ENCODE peak calls at places on chromosomes 5 and 9, in ten cellular contexts. One of them, this sample, is unnamed.

GRCh38 chr5:95779611-95780010 is 42.9 kb downstream of the GLRX start:
- DNase-seq in neural crest cell: no peak
- DNase-seq in upper lobe of right lung: no peak
- DNase-seq in NCI-H1417 treated with DMSO at 0.1 percent for 48 hours: no peak
- DNase-seq in CD8-positive, alpha-beta memory T cell: no peak
- DNase-seq in activated CD8-positive, alpha-beta memory T cell treated with anti-CD3 and anti-CD28 coated beads for 48 hours: no peak
- DNase-seq in nucleus accumbens: no peak
- DNase-seq in mesendoderm: no peak
- DNase-seq in B cell: no peak
- DNase-seq in HEK293T: no peak
- DNase-seq in this sample: no peak

GRCh38 chr5:159442210-159442850 is 112.0 kb upstream of the IL12B start:
- DNase-seq in neural crest cell: no peak
- DNase-seq in upper lobe of right lung: no peak
- DNase-seq in NCI-H1417 treated with DMSO at 0.1 percent for 48 hours: no peak
- DNase-seq in CD8-positive, alpha-beta memory T cell: no peak
- DNase-seq in activated CD8-positive, alpha-beta memory T cell treated with anti-CD3 and anti-CD28 coated beads for 48 hours: no peak
- DNase-seq in nucleus accumbens: no peak
- DNase-seq in mesendoderm: peak; percentile 80
- DNase-seq in B cell: no peak
- DNase-seq in HEK293T: no peak
- DNase-seq in this sample: no peak

GRCh38 chr9:27714388-27714787 is 141.1 kb upstream of the C9orf72 start:
- DNase-seq in neural crest cell: no peak
- DNase-seq in upper lobe of right lung: no peak
- DNase-seq in NCI-H1417 treated with DMSO at 0.1 percent for 48 hours: no peak
- DNase-seq in CD8-positive, alpha-beta memory T cell: no peak
- DNase-seq in activated CD8-positive, alpha-beta memory T cell treated with anti-CD3 and anti-CD28 coated beads for 48 hours: no peak
- DNase-seq in nucleus accumbens: no peak
- DNase-seq in mesendoderm: peak; percentile 37
- DNase-seq in B cell: no peak
- DNase-seq in HEK293T: peak; percentile 31
- DNase-seq in this sample: no peak

GRCh38 chr9:36855443-36856315 is 178.4 kb downstream of the PAX5 start:
- DNase-seq in neural crest cell: no peak
- DNase-seq in upper lobe of right lung: no peak
- DNase-seq in NCI-H1417 treated with DMSO at 0.1 percent for 48 hours: no peak
- DNase-seq in CD8-positive, alpha-beta memory T cell: peak; percentile 6
- DNase-seq in activated CD8-positive, alpha-beta memory T cell treated with anti-CD3 and anti-CD28 coated beads for 48 hours: no peak
- DNase-seq in nucleus accumbens: no peak
- DNase-seq in mesendoderm: peak; percentile 75
- DNase-seq in B cell: peak; percentile 45
- DNase-seq in HEK293T: peak; percentile 51
- DNase-seq in this sample: no peak

GRCh38 chr9:132443951-132444615 is 34.1 kb downstream of the CFAP77 start:
- DNase-seq in neural crest cell: no peak
- DNase-seq in upper lobe of right lung: no peak
- DNase-seq in NCI-H1417 treated with DMSO at 0.1 percent for 48 hours: no peak
- DNase-seq in CD8-positive, alpha-beta memory T cell: no peak
- DNase-seq in activated CD8-positive, alpha-beta memory T cell treated with anti-CD3 and anti-CD28 coated beads for 48 hours: no peak
- DNase-seq in nucleus accumbens: no peak
- DNase-seq in mesendoderm: no peak
- DNase-seq in B cell: no peak
- DNase-seq in HEK293T: no peak
- DNase-seq in this sample: no peak

GRCh38 chr9:72843525-72844439 is 109.1 kb downstream of the ALDH1A1 start:
- DNase-seq in neural crest cell: no peak
- DNase-seq in upper lobe of right lung: no peak
- DNase-seq in NCI-H1417 treated with DMSO at 0.1 percent for 48 hours: no peak
- DNase-seq in CD8-positive, alpha-beta memory T cell: no peak
- DNase-seq in activated CD8-positive, alpha-beta memory T cell treated with anti-CD3 and anti-CD28 coated beads for 48 hours: no peak
- DNase-seq in nucleus accumbens: no peak
- DNase-seq in mesendoderm: peak; percentile 85
- DNase-seq in B cell: no peak
- DNase-seq in HEK293T: peak; percentile 32
- DNase-seq in this sample: no peak

GRCh38 chr9:115674091-115674490 is 479.5 kb upstream of the PAPPA start:
- DNase-seq in neural crest cell: no peak
- DNase-seq in upper lobe of right lung: no peak
- DNase-seq in NCI-H1417 treated with DMSO at 0.1 percent for 48 hours: no peak
- DNase-seq in CD8-positive, alpha-beta memory T cell: no peak
- DNase-seq in activated CD8-positive, alpha-beta memory T cell treated with anti-CD3 and anti-CD28 coated beads for 48 hours: no peak
- DNase-seq in nucleus accumbens: no peak
- DNase-seq in mesendoderm: no peak
- DNase-seq in B cell: no peak
- DNase-seq in HEK293T: no peak
- DNase-seq in this sample: no peak

GRCh38 chr5:27026791-27027190 is 11.6 kb downstream of the CDH9 start:
- DNase-seq in neural crest cell: no peak
- DNase-seq in upper lobe of right lung: no peak
- DNase-seq in NCI-H1417 treated with DMSO at 0.1 percent for 48 hours: no peak
- DNase-seq in CD8-positive, alpha-beta memory T cell: no peak
- DNase-seq in activated CD8-positive, alpha-beta memory T cell treated with anti-CD3 and anti-CD28 coated beads for 48 hours: no peak
- DNase-seq in nucleus accumbens: no peak
- DNase-seq in mesendoderm: no peak
- DNase-seq in B cell: no peak
- DNase-seq in HEK293T: no peak
- DNase-seq in this sample: no peak

GRCh38 chr5:110751902-110752762 is 13.3 kb downstream of the SLC25A46 start:
- DNase-seq in neural crest cell: no peak
- DNase-seq in upper lobe of right lung: no peak
- DNase-seq in NCI-H1417 treated with DMSO at 0.1 percent for 48 hours: no peak
- DNase-seq in CD8-positive, alpha-beta memory T cell: no peak
- DNase-seq in activated CD8-positive, alpha-beta memory T cell treated with anti-CD3 and anti-CD28 coated beads for 48 hours: no peak
- DNase-seq in nucleus accumbens: no peak
- DNase-seq in mesendoderm: peak; percentile 45
- DNase-seq in B cell: peak; percentile 40
- DNase-seq in HEK293T: no peak
- DNase-seq in this sample: no peak

GRCh38 chr5:175887463-175887862 is 16.1 kb downstream of the CPLX2 start:
- DNase-seq in neural crest cell: no peak
- DNase-seq in upper lobe of right lung: no peak
- DNase-seq in NCI-H1417 treated with DMSO at 0.1 percent for 48 hours: peak; percentile 49
- DNase-seq in CD8-positive, alpha-beta memory T cell: no peak
- DNase-seq in activated CD8-positive, alpha-beta memory T cell treated with anti-CD3 and anti-CD28 coated beads for 48 hours: no peak
- DNase-seq in nucleus accumbens: no peak
- DNase-seq in mesendoderm: peak; percentile 60
- DNase-seq in B cell: no peak
- DNase-seq in HEK293T: no peak
- DNase-seq in this sample: no peak

GRCh38 chr5:140219068-140219971 is 44.3 kb downstream of the CYSTM1 start:
- DNase-seq in neural crest cell: no peak
- DNase-seq in upper lobe of right lung: no peak
- DNase-seq in NCI-H1417 treated with DMSO at 0.1 percent for 48 hours: no peak
- DNase-seq in CD8-positive, alpha-beta memory T cell: no peak
- DNase-seq in activated CD8-positive, alpha-beta memory T cell treated with anti-CD3 and anti-CD28 coated beads for 48 hours: no peak
- DNase-seq in nucleus accumbens: no peak
- DNase-seq in mesendoderm: no peak
- DNase-seq in B cell: no peak
- DNase-seq in HEK293T: no peak
- DNase-seq in this sample: no peak

GRCh38 chr5:139043127-139043905 is 154.9 kb downstream of the SIL1 start:
- DNase-seq in neural crest cell: no peak
- DNase-seq in upper lobe of right lung: no peak
- DNase-seq in NCI-H1417 treated with DMSO at 0.1 percent for 48 hours: no peak
- DNase-seq in CD8-positive, alpha-beta memory T cell: no peak
- DNase-seq in activated CD8-positive, alpha-beta memory T cell treated with anti-CD3 and anti-CD28 coated beads for 48 hours: no peak
- DNase-seq in nucleus accumbens: no peak
- DNase-seq in mesendoderm: no peak
- DNase-seq in B cell: no peak
- DNase-seq in HEK293T: no peak
- DNase-seq in this sample: no peak

GRCh38 chr9:127805620-127806019 is 2.9 kb downstream of the FPGS start:
- DNase-seq in neural crest cell: peak; percentile 48
- DNase-seq in upper lobe of right lung: no peak
- DNase-seq in NCI-H1417 treated with DMSO at 0.1 percent for 48 hours: no peak
- DNase-seq in CD8-positive, alpha-beta memory T cell: no peak
- DNase-seq in activated CD8-positive, alpha-beta memory T cell treated with anti-CD3 and anti-CD28 coated beads for 48 hours: no peak
- DNase-seq in nucleus accumbens: no peak
- DNase-seq in mesendoderm: peak; percentile 77
- DNase-seq in B cell: no peak
- DNase-seq in HEK293T: peak; percentile 44
- DNase-seq in this sample: peak; percentile 41

GRCh38 chr5:119274024-119274766 is 81.6 kb upstream of the TNFAIP8 start:
- DNase-seq in neural crest cell: no peak
- DNase-seq in upper lobe of right lung: no peak
- DNase-seq in NCI-H1417 treated with DMSO at 0.1 percent for 48 hours: no peak
- DNase-seq in CD8-positive, alpha-beta memory T cell: no peak
- DNase-seq in activated CD8-positive, alpha-beta memory T cell treated with anti-CD3 and anti-CD28 coated beads for 48 hours: no peak
- DNase-seq in nucleus accumbens: no peak
- DNase-seq in mesendoderm: peak; percentile 84
- DNase-seq in B cell: no peak
- DNase-seq in HEK293T: no peak
- DNase-seq in this sample: no peak

GRCh38 chr9:121758693-121759092 is 107.3 kb downstream of the DAB2IP start:
- DNase-seq in neural crest cell: no peak
- DNase-seq in upper lobe of right lung: no peak
- DNase-seq in NCI-H1417 treated with DMSO at 0.1 percent for 48 hours: no peak
- DNase-seq in CD8-positive, alpha-beta memory T cell: no peak
- DNase-seq in activated CD8-positive, alpha-beta memory T cell treated with anti-CD3 and anti-CD28 coated beads for 48 hours: no peak
- DNase-seq in nucleus accumbens: no peak
- DNase-seq in mesendoderm: no peak
- DNase-seq in B cell: no peak
- DNase-seq in HEK293T: no peak
- DNase-seq in this sample: no peak

GRCh38 chr5:90386099-90386710 is 23.4 kb downstream of the CETN3 start:
- DNase-seq in neural crest cell: no peak
- DNase-seq in upper lobe of right lung: no peak
- DNase-seq in NCI-H1417 treated with DMSO at 0.1 percent for 48 hours: no peak
- DNase-seq in CD8-positive, alpha-beta memory T cell: no peak
- DNase-seq in activated CD8-positive, alpha-beta memory T cell treated with anti-CD3 and anti-CD28 coated beads for 48 hours: no peak
- DNase-seq in nucleus accumbens: no peak
- DNase-seq in mesendoderm: peak; percentile 37
- DNase-seq in B cell: no peak
- DNase-seq in HEK293T: no peak
- DNase-seq in this sample: no peak

GRCh38 chr9:122572456-122572855 is 10.7 kb downstream of the OR1L8 start:
- DNase-seq in neural crest cell: no peak
- DNase-seq in upper lobe of right lung: no peak
- DNase-seq in NCI-H1417 treated with DMSO at 0.1 percent for 48 hours: no peak
- DNase-seq in CD8-positive, alpha-beta memory T cell: no peak
- DNase-seq in activated CD8-positive, alpha-beta memory T cell treated with anti-CD3 and anti-CD28 coated beads for 48 hours: no peak
- DNase-seq in nucleus accumbens: no peak
- DNase-seq in mesendoderm: no peak
- DNase-seq in B cell: no peak
- DNase-seq in HEK293T: no peak
- DNase-seq in this sample: no peak

GRCh38 chr5:180494510-180495181 is 467 bp downstream of the CNOT6 start:
- DNase-seq in neural crest cell: peak; percentile 20
- DNase-seq in upper lobe of right lung: peak; percentile 77
- DNase-seq in NCI-H1417 treated with DMSO at 0.1 percent for 48 hours: no peak
- DNase-seq in CD8-positive, alpha-beta memory T cell: peak; percentile 50
- DNase-seq in activated CD8-positive, alpha-beta memory T cell treated with anti-CD3 and anti-CD28 coated beads for 48 hours: no peak
- DNase-seq in nucleus accumbens: peak; percentile 44
- DNase-seq in mesendoderm: peak; percentile 36
- DNase-seq in B cell: no peak
- DNase-seq in HEK293T: peak; percentile 55
- DNase-seq in this sample: no peak

GRCh38 chr5:174091006-174091578 is 45.6 kb downstream of the NSG2 start:
- DNase-seq in neural crest cell: no peak
- DNase-seq in upper lobe of right lung: no peak
- DNase-seq in NCI-H1417 treated with DMSO at 0.1 percent for 48 hours: no peak
- DNase-seq in CD8-positive, alpha-beta memory T cell: no peak
- DNase-seq in activated CD8-positive, alpha-beta memory T cell treated with anti-CD3 and anti-CD28 coated beads for 48 hours: no peak
- DNase-seq in nucleus accumbens: no peak
- DNase-seq in mesendoderm: no peak
- DNase-seq in B cell: no peak
- DNase-seq in HEK293T: no peak
- DNase-seq in this sample: no peak

GRCh38 chr5:39476466-39477215 is 51.9 kb upstream of the DAB2 start:
- DNase-seq in neural crest cell: no peak
- DNase-seq in upper lobe of right lung: no peak
- DNase-seq in NCI-H1417 treated with DMSO at 0.1 percent for 48 hours: no peak
- DNase-seq in CD8-positive, alpha-beta memory T cell: no peak
- DNase-seq in activated CD8-positive, alpha-beta memory T cell treated with anti-CD3 and anti-CD28 coated beads for 48 hours: no peak
- DNase-seq in nucleus accumbens: no peak
- DNase-seq in mesendoderm: peak; percentile 9
- DNase-seq in B cell: no peak
- DNase-seq in HEK293T: no peak
- DNase-seq in this sample: no peak

GRCh38 chr9:87793292-87793691 is 67.4 kb downstream of the CTSL start:
- DNase-seq in neural crest cell: no peak
- DNase-seq in upper lobe of right lung: no peak
- DNase-seq in NCI-H1417 treated with DMSO at 0.1 percent for 48 hours: no peak
- DNase-seq in CD8-positive, alpha-beta memory T cell: no peak
- DNase-seq in activated CD8-positive, alpha-beta memory T cell treated with anti-CD3 and anti-CD28 coated beads for 48 hours: no peak
- DNase-seq in nucleus accumbens: no peak
- DNase-seq in mesendoderm: peak; percentile 32
- DNase-seq in B cell: no peak
- DNase-seq in HEK293T: no peak
- DNase-seq in this sample: no peak

GRCh38 chr5:10975915-10976314 is 214.9 kb upstream of the DAP start:
- DNase-seq in neural crest cell: no peak
- DNase-seq in upper lobe of right lung: no peak
- DNase-seq in NCI-H1417 treated with DMSO at 0.1 percent for 48 hours: no peak
- DNase-seq in CD8-positive, alpha-beta memory T cell: no peak
- DNase-seq in activated CD8-positive, alpha-beta memory T cell treated with anti-CD3 and anti-CD28 coated beads for 48 hours: no peak
- DNase-seq in nucleus accumbens: no peak
- DNase-seq in mesendoderm: no peak
- DNase-seq in B cell: no peak
- DNase-seq in HEK293T: no peak
- DNase-seq in this sample: no peak

GRCh38 chr9:19922476-19923118 is 133.8 kb upstream of the SLC24A2 start:
- DNase-seq in neural crest cell: no peak
- DNase-seq in upper lobe of right lung: no peak
- DNase-seq in NCI-H1417 treated with DMSO at 0.1 percent for 48 hours: no peak
- DNase-seq in CD8-positive, alpha-beta memory T cell: no peak
- DNase-seq in activated CD8-positive, alpha-beta memory T cell treated with anti-CD3 and anti-CD28 coated beads for 48 hours: no peak
- DNase-seq in nucleus accumbens: peak; percentile 50
- DNase-seq in mesendoderm: peak; percentile 81
- DNase-seq in B cell: no peak
- DNase-seq in HEK293T: peak; percentile 81
- DNase-seq in this sample: no peak

GRCh38 chr5:93995126-93995621 is 253.8 kb upstream of the POU5F2 start:
- DNase-seq in neural crest cell: no peak
- DNase-seq in upper lobe of right lung: no peak
- DNase-seq in NCI-H1417 treated with DMSO at 0.1 percent for 48 hours: no peak
- DNase-seq in CD8-positive, alpha-beta memory T cell: no peak
- DNase-seq in activated CD8-positive, alpha-beta memory T cell treated with anti-CD3 and anti-CD28 coated beads for 48 hours: no peak
- DNase-seq in nucleus accumbens: no peak
- DNase-seq in mesendoderm: no peak
- DNase-seq in B cell: no peak
- DNase-seq in HEK293T: no peak
- DNase-seq in this sample: no peak

GRCh38 chr5:78542321-78542840 is 106.2 kb downstream of the LHFPL2 start:
- DNase-seq in neural crest cell: no peak
- DNase-seq in upper lobe of right lung: no peak
- DNase-seq in NCI-H1417 treated with DMSO at 0.1 percent for 48 hours: no peak
- DNase-seq in CD8-positive, alpha-beta memory T cell: no peak
- DNase-seq in activated CD8-positive, alpha-beta memory T cell treated with anti-CD3 and anti-CD28 coated beads for 48 hours: no peak
- DNase-seq in nucleus accumbens: no peak
- DNase-seq in mesendoderm: peak; percentile 54
- DNase-seq in B cell: no peak
- DNase-seq in HEK293T: no peak
- DNase-seq in this sample: no peak

GRCh38 chr5:173808079-173808808 is 79.9 kb upstream of the CPEB4 start:
- DNase-seq in neural crest cell: no peak
- DNase-seq in upper lobe of right lung: no peak
- DNase-seq in NCI-H1417 treated with DMSO at 0.1 percent for 48 hours: no peak
- DNase-seq in CD8-positive, alpha-beta memory T cell: no peak
- DNase-seq in activated CD8-positive, alpha-beta memory T cell treated with anti-CD3 and anti-CD28 coated beads for 48 hours: no peak
- DNase-seq in nucleus accumbens: no peak
- DNase-seq in mesendoderm: no peak
- DNase-seq in B cell: no peak
- DNase-seq in HEK293T: no peak
- DNase-seq in this sample: no peak

GRCh38 chr9:32399110-32399815 is 14.8 kb downstream of the ACO1 start:
- DNase-seq in neural crest cell: no peak
- DNase-seq in upper lobe of right lung: no peak
- DNase-seq in NCI-H1417 treated with DMSO at 0.1 percent for 48 hours: no peak
- DNase-seq in CD8-positive, alpha-beta memory T cell: no peak
- DNase-seq in activated CD8-positive, alpha-beta memory T cell treated with anti-CD3 and anti-CD28 coated beads for 48 hours: no peak
- DNase-seq in nucleus accumbens: no peak
- DNase-seq in mesendoderm: no peak
- DNase-seq in B cell: no peak
- DNase-seq in HEK293T: no peak
- DNase-seq in this sample: no peak

GRCh38 chr9:70408393-70409040 is 5.9 kb downstream of the KLF9 start:
- DNase-seq in neural crest cell: no peak
- DNase-seq in upper lobe of right lung: no peak
- DNase-seq in NCI-H1417 treated with DMSO at 0.1 percent for 48 hours: no peak
- DNase-seq in CD8-positive, alpha-beta memory T cell: no peak
- DNase-seq in activated CD8-positive, alpha-beta memory T cell treated with anti-CD3 and anti-CD28 coated beads for 48 hours: no peak
- DNase-seq in nucleus accumbens: no peak
- DNase-seq in mesendoderm: peak; percentile 73
- DNase-seq in B cell: no peak
- DNase-seq in HEK293T: no peak
- DNase-seq in this sample: no peak